ENCODE peak calls at places on chromosomes 12 and 14, in seven cellular contexts. E, Z, W, O, V, X and N are unnamed samples.

GRCh38 chr12:68825569-68826217 is 17.7 kb downstream of the MDM2 start:
- DNase-seq in E (no peak), Z (no peak), W (no peak), O (no peak), V (no peak), X (no peak), N (no peak)

GRCh38 chr14:24428628-24429394 is 657 bp downstream of the CBLN3 start:
- DNase-seq in E (no peak), Z (no peak), W (no peak), O (peak), V (no peak), X (no peak), N (no peak)

GRCh38 chr12:6460751-6461371 is 9.0 kb downstream of the TAPBPL start:
- DNase-seq in E (no peak), Z (no peak), W (no peak), O (no peak), V (no peak), X (peak), N (no peak)

GRCh38 chr14:36690301-36691020 is 28.8 kb downstream of the PAX9 start:
- DNase-seq in E (no peak), Z (peak), W (no peak), O (no peak), V (no peak), X (no peak), N (no peak)

GRCh38 chr12:93785262-93786010 is 108.3 kb downstream of the CRADD start:
- DNase-seq in E (peak), Z (peak), W (no peak), O (no peak), V (no peak), X (no peak), N (no peak)

GRCh38 chr12:101599311-101599710 is 4.5 kb downstream of the MYBPC1 start:
- DNase-seq in E (no peak), Z (no peak), W (no peak), O (no peak), V (no peak), X (no peak), N (no peak)

GRCh38 chr12:57889541-57889989 is 43.0 kb upstream of the CTDSP2 start:
- DNase-seq in E (no peak), Z (no peak), W (no peak), O (no peak), V (no peak), X (peak), N (peak)

GRCh38 chr12:111430418-111431353 is 25.0 kb downstream of the SH2B3 start:
- DNase-seq in E (peak), Z (no peak), W (peak), O (no peak), V (no peak), X (no peak), N (no peak)

GRCh38 chr12:91951571-91951970 is 194.1 kb downstream of the BTG1 start:
- DNase-seq in E (no peak), Z (no peak), W (no peak), O (no peak), V (no peak), X (no peak), N (no peak)

GRCh38 chr14:59918824-59919581 is 941 bp upstream of the LRRC9 start:
- DNase-seq in E (peak), Z (peak), W (no peak), O (no peak), V (no peak), X (no peak), N (peak)

GRCh38 chr12:19689801-19690472 is 250.6 kb downstream of the AEBP2 start:
- DNase-seq in E (no peak), Z (no peak), W (no peak), O (peak), V (no peak), X (no peak), N (peak)

GRCh38 chr12:103840399-103840880 is 594 bp downstream of the NT5DC3 start:
- DNase-seq in E (peak), Z (peak), W (no peak), O (no peak), V (no peak), X (no peak), N (peak)

GRCh38 chr12:124500232-124501079 is 67.0 kb downstream of the NCOR2 start:
- DNase-seq in E (no peak), Z (no peak), W (no peak), O (no peak), V (no peak), X (no peak), N (peak)

GRCh38 chr14:24179961-24180726 is 8.3 kb downstream of the REC8 start:
- DNase-seq in E (no peak), Z (no peak), W (peak), O (no peak), V (no peak), X (no peak), N (no peak)

GRCh38 chr12:75834591-75834990 is 197.0 kb downstream of the PHLDA1 start:
- DNase-seq in E (no peak), Z (no peak), W (no peak), O (no peak), V (no peak), X (no peak), N (no peak)

GRCh38 chr12:8018666-8019581 is 13.6 kb upstream of the FOXJ2 start:
- DNase-seq in E (peak), Z (no peak), W (no peak), O (no peak), V (no peak), X (no peak), N (peak)

GRCh38 chr12:42987216-42987631 is 397.7 kb upstream of the PRICKLE1 start:
- DNase-seq in E (no peak), Z (no peak), W (no peak), O (no peak), V (no peak), X (no peak), N (no peak)

GRCh38 chr12:13950502-13950901 is 30.9 kb downstream of the GRIN2B start:
- DNase-seq in E (no peak), Z (peak), W (no peak), O (no peak), V (no peak), X (no peak), N (no peak)

GRCh38 chr12:117622741-117623140 is 261.3 kb upstream of the NOS1 start:
- DNase-seq in E (no peak), Z (no peak), W (no peak), O (no peak), V (no peak), X (no peak), N (no peak)

GRCh38 chr12:98852181-98852580 is 207.1 kb downstream of the APAF1 start:
- DNase-seq in E (no peak), Z (no peak), W (no peak), O (no peak), V (no peak), X (no peak), N (no peak)

GRCh38 chr12:53806689-53807088 is 54.9 kb upstream of the CISTR start:
- DNase-seq in E (no peak), Z (no peak), W (no peak), O (no peak), V (no peak), X (no peak), N (no peak)

GRCh38 chr12:128790221-128790620 is 33.5 kb downstream of the SLC15A4 start:
- DNase-seq in E (no peak), Z (no peak), W (no peak), O (no peak), V (no peak), X (no peak), N (no peak)

GRCh38 chr12:102629262-102629888 is 149.0 kb upstream of the IGF1 start:
- DNase-seq in E (no peak), Z (no peak), W (no peak), O (no peak), V (no peak), X (no peak), N (no peak)

GRCh38 chr12:46148706-46149463 is 120.0 kb downstream of the SLC38A1 start:
- DNase-seq in E (no peak), Z (no peak), W (no peak), O (no peak), V (no peak), X (no peak), N (no peak)

GRCh38 chr14:105528197-105528858 is 1.9 kb downstream of the TMEM121 start:
- DNase-seq in E (peak), Z (peak), W (peak), O (peak), V (no peak), X (peak), N (peak)

GRCh38 chr12:49060237-49061156 is at the start of gene KMT2D:
- DNase-seq in E (peak), Z (peak), W (peak), O (peak), V (peak), X (peak), N (peak)
- TF ChIP-seq CTCF in E (no peak), Z (no peak), W (no peak), O (peak), V (peak), X (peak), N (no peak)

DNA sequence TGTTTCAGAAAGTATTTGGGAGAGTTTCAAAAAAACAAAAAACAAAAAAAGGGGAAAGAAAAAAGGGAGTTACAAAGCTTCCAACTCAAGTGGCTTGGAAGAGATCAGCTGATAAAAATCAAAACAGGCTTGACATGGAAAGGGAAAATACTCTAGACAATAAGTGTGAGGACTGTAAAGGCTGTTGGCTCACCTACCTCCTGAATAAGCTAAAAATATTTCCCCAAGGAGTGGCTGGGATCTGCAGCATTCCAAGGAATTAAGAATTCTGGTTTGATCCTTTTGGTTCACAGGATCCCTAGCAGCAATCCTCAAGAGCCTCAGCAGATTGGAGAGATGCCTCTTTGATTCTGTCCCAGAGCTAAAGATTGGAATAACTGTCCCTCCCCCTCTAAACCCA is 11.2 kb upstream of the AJUBA start:
- DNase-seq in E (no peak), Z (no peak), W (no peak), O (no peak), V (no peak), X (no peak), N (no peak)
- TF ChIP-seq POLR2A in E (no peak), Z (no peak), W (no peak), O (no peak), V (no peak), X (no peak), N (no peak)

GRCh38 chr14:74947353-74948227 is 7.8 kb downstream of the PGF start:
- DNase-seq in E (no peak), Z (no peak), W (no peak), O (no peak), V (no peak), X (no peak), N (no peak)

GRCh38 chr14:74945852-74946658 is 9.3 kb downstream of the PGF start:
- DNase-seq in E (peak), Z (peak), W (peak), O (peak), V (no peak), X (peak), N (peak)

GRCh38 chr14:74942608-74943007 is 12.8 kb downstream of the PGF start:
- DNase-seq in E (peak), Z (no peak), W (no peak), O (no peak), V (no peak), X (no peak), N (no peak)

GRCh38 chr14:74946659-74947281 is 8.6 kb downstream of the PGF start:
- DNase-seq in E (no peak), Z (peak), W (no peak), O (no peak), V (no peak), X (no peak), N (no peak)

GRCh38 chr14:74945261-74945851 is 10.0 kb downstream of the PGF start:
- DNase-seq in E (peak), Z (peak), W (no peak), O (no peak), V (no peak), X (no peak), N (peak)
- TF ChIP-seq CTCF in E (peak), Z (peak), W (peak), O (no peak), V (peak), X (no peak), N (peak)

DNA sequence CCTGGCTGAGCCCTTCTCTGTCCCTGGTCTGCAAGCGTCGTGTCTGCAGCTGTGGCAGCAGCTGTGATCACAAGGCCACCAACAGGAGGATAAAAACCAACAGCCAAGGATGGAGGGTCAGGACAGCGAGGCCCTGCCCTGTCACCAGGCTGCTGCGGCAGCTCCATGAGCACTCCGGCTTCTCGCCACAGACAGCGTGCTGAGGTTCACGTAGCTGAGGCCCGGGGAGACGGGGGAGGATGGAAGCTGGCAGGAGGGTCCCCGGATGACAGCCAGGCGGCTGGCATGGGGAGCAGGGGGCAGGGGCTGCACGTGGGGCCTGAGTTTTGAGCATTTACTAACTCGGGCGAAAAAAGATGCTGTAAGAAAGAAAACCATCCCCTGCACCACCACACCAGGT is 5.4 kb downstream of the XRCC3 start:
- DNase-seq in E (no peak), Z (no peak), W (no peak), O (no peak), V (no peak), X (no peak), N (no peak)
- TF ChIP-seq POLR2A in E (no peak), Z (no peak), W (no peak), O (no peak), V (no peak), X (no peak), N (no peak)

GRCh38 chr12:23380419-23381100 is 568.9 kb downstream of the SOX5 start:
- DNase-seq in E (no peak), Z (no peak), W (no peak), O (no peak), V (no peak), X (no peak), N (no peak)

DNA sequence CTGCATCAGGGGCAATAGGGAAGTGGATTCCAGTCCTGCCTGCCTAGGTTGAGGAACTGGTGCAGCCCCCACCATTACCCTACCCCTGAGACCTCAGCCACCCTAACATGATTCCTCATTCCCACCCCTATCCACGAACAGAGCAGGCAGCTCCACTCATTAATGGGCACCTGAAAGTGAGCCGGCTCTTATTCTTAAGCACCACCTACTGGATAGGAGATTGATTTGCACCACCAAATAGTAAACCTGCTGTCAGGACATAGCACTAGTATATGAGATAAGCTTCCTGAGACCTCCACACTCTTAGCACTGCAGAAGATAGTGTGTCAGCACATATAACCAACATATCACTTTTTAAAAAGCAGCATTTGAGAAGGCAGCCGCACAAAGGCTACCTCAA is 573.2 kb downstream of the SOX5 start:
- DNase-seq in E (peak), Z (no peak), W (no peak), O (no peak), V (no peak), X (no peak), N (no peak)
- TF ChIP-seq CTCF in E (peak), Z (no peak), W (peak), O (no peak), V (no peak), X (no peak), N (no peak)